ENCODE peak calls at places on chromosomes 11 and 22, in eight cellular contexts. One of them, this sample, is unnamed.

GRCh38 chr22:27876684-27877083 is 42.4 kb downstream of the PITPNB start:
- DNase-seq in transverse colon: no peak
- DNase-seq in stomach: no peak
- DNase-seq in K562: no peak
- DNase-seq in esophagus muscularis mucosa: no peak
- DNase-seq in GM12878: no peak
- DNase-seq in upper lobe of left lung: no peak
- DNase-seq in sigmoid colon: no peak
- DNase-seq in this sample: no peak

GRCh38 chr22:48098936-48099245 is 1336.4 kb downstream of the TBC1D22A start:
- DNase-seq in transverse colon: no peak
- DNase-seq in stomach: no peak
- DNase-seq in K562: no peak
- DNase-seq in esophagus muscularis mucosa: no peak
- DNase-seq in GM12878: no peak
- DNase-seq in upper lobe of left lung: no peak
- DNase-seq in sigmoid colon: peak; percentile 25
- DNase-seq in this sample: peak; percentile 43

GRCh38 chr11:57466680-57467079 is 6.4 kb downstream of the RTN4RL2 start:
- DNase-seq in transverse colon: no peak
- DNase-seq in stomach: no peak
- DNase-seq in K562: no peak
- DNase-seq in esophagus muscularis mucosa: no peak
- DNase-seq in GM12878: no peak
- DNase-seq in upper lobe of left lung: no peak
- DNase-seq in sigmoid colon: no peak
- DNase-seq in this sample: no peak

GRCh38 chr11:2315395-2316168 is 13.8 kb downstream of the TSPAN32 start:
- DNase-seq in transverse colon: no peak
- DNase-seq in stomach: peak; percentile 20
- DNase-seq in K562: no peak
- DNase-seq in esophagus muscularis mucosa: no peak
- DNase-seq in GM12878: no peak
- DNase-seq in upper lobe of left lung: peak; percentile 82
- DNase-seq in sigmoid colon: peak; percentile 68
- DNase-seq in this sample: peak; percentile 66

GRCh38 chr11:45184640-45185039 is 38.2 kb downstream of the PRDM11 start:
- DNase-seq in transverse colon: no peak
- DNase-seq in stomach: no peak
- DNase-seq in K562: no peak
- DNase-seq in esophagus muscularis mucosa: no peak
- DNase-seq in GM12878: no peak
- DNase-seq in upper lobe of left lung: no peak
- DNase-seq in sigmoid colon: no peak
- DNase-seq in this sample: no peak

GRCh38 chr11:77517226-77517625 is 43.3 kb upstream of the PAK1 start:
- DNase-seq in transverse colon: no peak
- DNase-seq in stomach: no peak
- DNase-seq in K562: no peak
- DNase-seq in esophagus muscularis mucosa: no peak
- DNase-seq in GM12878: no peak
- DNase-seq in upper lobe of left lung: no peak
- DNase-seq in sigmoid colon: no peak
- DNase-seq in this sample: no peak

GRCh38 chr22:49603016-49603415 is 224.7 kb downstream of the BRD1 start:
- DNase-seq in transverse colon: no peak
- DNase-seq in stomach: no peak
- DNase-seq in K562: no peak
- DNase-seq in esophagus muscularis mucosa: no peak
- DNase-seq in GM12878: no peak
- DNase-seq in upper lobe of left lung: no peak
- DNase-seq in sigmoid colon: no peak
- DNase-seq in this sample: no peak

GRCh38 chr11:76510060-76511047 is 65.5 kb downstream of the EMSY start:
- DNase-seq in transverse colon: no peak
- DNase-seq in stomach: no peak
- DNase-seq in K562: no peak
- DNase-seq in esophagus muscularis mucosa: no peak
- DNase-seq in GM12878: no peak
- DNase-seq in upper lobe of left lung: no peak
- DNase-seq in sigmoid colon: no peak
- DNase-seq in this sample: no peak

GRCh38 chr11:96238563-96239166 is 104.3 kb downstream of the MAML2 start:
- DNase-seq in transverse colon: no peak
- DNase-seq in stomach: no peak
- DNase-seq in K562: no peak
- DNase-seq in esophagus muscularis mucosa: no peak
- DNase-seq in GM12878: no peak
- DNase-seq in upper lobe of left lung: no peak
- DNase-seq in sigmoid colon: no peak
- DNase-seq in this sample: no peak

GRCh38 chr11:8765294-8765693 is 82.7 kb downstream of the RPL27A start:
- DNase-seq in transverse colon: no peak
- DNase-seq in stomach: no peak
- DNase-seq in K562: no peak
- DNase-seq in esophagus muscularis mucosa: no peak
- DNase-seq in GM12878: no peak
- DNase-seq in upper lobe of left lung: no peak
- DNase-seq in sigmoid colon: no peak
- DNase-seq in this sample: no peak

GRCh38 chr22:31105282-31105929 is 2.0 kb downstream of the SELENOM start:
- DNase-seq in transverse colon: no peak
- DNase-seq in stomach: no peak
- DNase-seq in K562: no peak
- DNase-seq in esophagus muscularis mucosa: no peak
- DNase-seq in GM12878: no peak
- DNase-seq in upper lobe of left lung: no peak
- DNase-seq in sigmoid colon: peak; percentile 79
- DNase-seq in this sample: no peak

GRCh38 chr11:63599211-63600122 is 14.8 kb downstream of the PLAAT3 start:
- DNase-seq in transverse colon: no peak
- DNase-seq in stomach: no peak
- DNase-seq in K562: peak; percentile 54
- DNase-seq in esophagus muscularis mucosa: peak; percentile 83
- DNase-seq in GM12878: no peak
- DNase-seq in upper lobe of left lung: no peak
- DNase-seq in sigmoid colon: no peak
- DNase-seq in this sample: peak; percentile 29

GRCh38 chr11:69464621-69464960 is 16.9 kb upstream of the LINC01488 start:
- DNase-seq in transverse colon: peak; percentile 63
- DNase-seq in stomach: no peak
- DNase-seq in K562: no peak
- DNase-seq in esophagus muscularis mucosa: no peak
- DNase-seq in GM12878: no peak
- DNase-seq in upper lobe of left lung: peak; percentile 40
- DNase-seq in sigmoid colon: no peak
- DNase-seq in this sample: no peak

GRCh38 chr22:27580311-27580897 is 221.2 kb downstream of the MN1 start:
- DNase-seq in transverse colon: no peak
- DNase-seq in stomach: no peak
- DNase-seq in K562: no peak
- DNase-seq in esophagus muscularis mucosa: no peak
- DNase-seq in GM12878: no peak
- DNase-seq in upper lobe of left lung: peak; percentile 39
- DNase-seq in sigmoid colon: no peak
- DNase-seq in this sample: no peak

GRCh38 chr11:5280582-5281102 is 10.9 kb upstream of the HBE1 start:
- DNase-seq in transverse colon: no peak
- DNase-seq in stomach: peak; percentile 45
- DNase-seq in K562: peak; percentile 91
- DNase-seq in esophagus muscularis mucosa: no peak
- DNase-seq in GM12878: peak; percentile 47
- DNase-seq in upper lobe of left lung: peak; percentile 43
- DNase-seq in sigmoid colon: no peak
- DNase-seq in this sample: no peak

GRCh38 chr22:30283342-30283741 is 6.0 kb downstream of the CASTOR1 start:
- DNase-seq in transverse colon: no peak
- DNase-seq in stomach: no peak
- DNase-seq in K562: no peak
- DNase-seq in esophagus muscularis mucosa: no peak
- DNase-seq in GM12878: no peak
- DNase-seq in upper lobe of left lung: no peak
- DNase-seq in sigmoid colon: no peak
- DNase-seq in this sample: no peak

GRCh38 chr11:115623021-115623451 is 118.8 kb upstream of the CADM1 start:
- DNase-seq in transverse colon: peak; percentile 59
- DNase-seq in stomach: peak; percentile 42
- DNase-seq in K562: no peak
- DNase-seq in esophagus muscularis mucosa: no peak
- DNase-seq in GM12878: no peak
- DNase-seq in upper lobe of left lung: peak; percentile 59
- DNase-seq in sigmoid colon: peak; percentile 89
- DNase-seq in this sample: no peak

GRCh38 chr22:34847072-34847471 is 218.9 kb upstream of the ISX start:
- DNase-seq in transverse colon: no peak
- DNase-seq in stomach: no peak
- DNase-seq in K562: no peak
- DNase-seq in esophagus muscularis mucosa: no peak
- DNase-seq in GM12878: peak; percentile 36
- DNase-seq in upper lobe of left lung: no peak
- DNase-seq in sigmoid colon: no peak
- DNase-seq in this sample: no peak

GRCh38 chr11:19244084-19244483 is 3.3 kb upstream of the E2F8 start:
- DNase-seq in transverse colon: peak; percentile 35
- DNase-seq in stomach: peak; percentile 55
- DNase-seq in K562: no peak
- DNase-seq in esophagus muscularis mucosa: no peak
- DNase-seq in GM12878: no peak
- DNase-seq in upper lobe of left lung: no peak
- DNase-seq in sigmoid colon: no peak
- DNase-seq in this sample: no peak

DNA sequence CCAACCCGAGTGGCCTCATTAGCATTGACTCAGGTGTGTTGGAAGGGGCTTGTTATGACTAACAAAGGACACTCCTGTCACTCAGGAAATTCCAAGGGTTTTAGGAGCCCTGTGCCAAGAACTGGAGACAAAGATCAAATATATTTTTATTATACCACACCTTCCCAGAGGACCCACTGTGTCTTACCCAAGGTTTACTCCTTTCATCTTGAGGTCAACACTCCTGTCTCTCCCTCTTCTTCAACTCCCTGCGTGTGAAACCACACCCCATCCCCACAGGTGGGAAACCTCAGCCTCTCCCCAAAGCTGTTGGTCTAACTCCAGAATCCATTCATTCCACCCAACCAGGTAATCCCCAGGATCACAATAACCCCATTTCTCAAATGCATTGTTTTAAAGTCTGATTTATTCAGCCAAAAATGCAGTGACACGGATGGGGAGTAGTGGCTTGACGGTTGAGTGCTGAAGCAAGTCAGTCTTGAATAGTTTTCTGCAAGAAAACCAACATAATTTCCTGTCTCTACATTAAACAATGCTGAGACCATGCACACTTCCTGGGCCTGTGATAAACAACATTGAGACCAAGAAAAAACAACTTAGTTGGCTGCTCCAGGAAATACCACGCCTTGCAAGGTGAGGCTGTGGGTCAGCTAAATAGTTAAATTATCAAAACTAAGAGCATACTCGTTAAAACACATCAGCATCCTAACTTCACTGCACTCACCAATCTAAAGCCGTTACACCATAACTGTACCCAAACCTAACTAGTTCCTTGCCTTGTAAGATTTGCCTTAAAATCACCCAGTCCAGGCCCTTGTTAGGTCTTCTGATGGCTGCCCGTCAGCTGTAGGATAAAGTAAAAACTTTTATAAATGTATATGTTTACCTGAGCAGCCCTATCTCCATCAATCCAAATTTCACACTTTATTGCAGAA is 38.5 kb upstream of the SPON1 start:
- DNase-seq in transverse colon: no peak
- DNase-seq in stomach: no peak
- DNase-seq in K562: no peak
- DNase-seq in esophagus muscularis mucosa: peak; percentile 75
- DNase-seq in GM12878: peak; percentile 2
- DNase-seq in upper lobe of left lung: no peak
- DNase-seq in sigmoid colon: no peak
- DNase-seq in this sample: no peak
- TF ChIP-seq POLR2AphosphoS5 in transverse colon: no peak
- TF ChIP-seq POLR2AphosphoS5 in stomach: no peak
- TF ChIP-seq POLR2AphosphoS5 in K562: no peak
- TF ChIP-seq POLR2AphosphoS5 in esophagus muscularis mucosa: no peak
- TF ChIP-seq POLR2AphosphoS5 in GM12878: no peak
- TF ChIP-seq POLR2AphosphoS5 in upper lobe of left lung: no peak
- TF ChIP-seq POLR2AphosphoS5 in sigmoid colon: no peak
- TF ChIP-seq POLR2AphosphoS5 in this sample: no peak

GRCh38 chr22:36860438-36860820 is 377 bp upstream of the NCF4 start:
- DNase-seq in transverse colon: no peak
- DNase-seq in stomach: no peak
- DNase-seq in K562: no peak
- DNase-seq in esophagus muscularis mucosa: no peak
- DNase-seq in GM12878: no peak
- DNase-seq in upper lobe of left lung: no peak
- DNase-seq in sigmoid colon: no peak
- DNase-seq in this sample: no peak
- H3K4me1 ChIP-seq in transverse colon: peaks cover 6% of the 10 kb centered on the region
- H3K4me1 ChIP-seq in stomach: peaks cover 28% of the 10 kb centered on the region
- H3K4me1 ChIP-seq in K562: peaks cover 19% of the 10 kb centered on the region
- H3K4me1 ChIP-seq in esophagus muscularis mucosa: peaks cover 5% of the 10 kb centered on the region
- H3K4me1 ChIP-seq in GM12878: peaks cover 68% of the 10 kb centered on the region
- H3K4me1 ChIP-seq in upper lobe of left lung: peaks cover 3% of the 10 kb centered on the region
- H3K4me1 ChIP-seq in sigmoid colon: peaks cover 6% of the 10 kb centered on the region
- H3K4me1 ChIP-seq in this sample: peaks cover 30% of the 10 kb centered on the region

DNA sequence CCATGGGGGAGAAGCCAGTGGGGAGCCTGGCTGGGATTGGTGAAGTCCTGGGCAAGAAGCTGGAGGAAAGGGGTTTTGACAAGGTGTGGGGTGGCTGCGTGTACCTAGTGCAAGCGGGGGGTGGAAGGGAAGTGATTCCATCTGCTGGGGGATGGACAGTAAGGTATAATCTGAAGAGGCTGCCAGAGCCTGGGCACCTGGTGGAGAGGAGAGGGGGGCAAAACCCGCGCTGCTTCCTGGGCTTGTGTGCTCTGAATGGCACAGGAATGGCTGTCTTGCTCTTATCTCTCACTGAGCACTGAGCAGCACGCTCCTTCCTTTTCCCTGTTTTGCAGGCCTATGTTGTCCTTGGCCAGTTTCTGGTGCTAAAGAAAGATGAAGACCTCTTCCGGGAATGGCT is 988 bp downstream of the BANF1 start:
- DNase-seq in transverse colon: no peak
- DNase-seq in stomach: no peak
- DNase-seq in K562: no peak
- DNase-seq in esophagus muscularis mucosa: no peak
- DNase-seq in GM12878: no peak
- DNase-seq in upper lobe of left lung: no peak
- DNase-seq in sigmoid colon: no peak
- DNase-seq in this sample: no peak
- TF ChIP-seq EP300 in transverse colon: no peak
- TF ChIP-seq EP300 in stomach: no peak
- TF ChIP-seq EP300 in K562: no peak
- TF ChIP-seq EP300 in esophagus muscularis mucosa: no peak
- TF ChIP-seq EP300 in GM12878: no peak
- TF ChIP-seq EP300 in upper lobe of left lung: no peak
- TF ChIP-seq EP300 in sigmoid colon: no peak
- TF ChIP-seq EP300 in this sample: no peak

DNA sequence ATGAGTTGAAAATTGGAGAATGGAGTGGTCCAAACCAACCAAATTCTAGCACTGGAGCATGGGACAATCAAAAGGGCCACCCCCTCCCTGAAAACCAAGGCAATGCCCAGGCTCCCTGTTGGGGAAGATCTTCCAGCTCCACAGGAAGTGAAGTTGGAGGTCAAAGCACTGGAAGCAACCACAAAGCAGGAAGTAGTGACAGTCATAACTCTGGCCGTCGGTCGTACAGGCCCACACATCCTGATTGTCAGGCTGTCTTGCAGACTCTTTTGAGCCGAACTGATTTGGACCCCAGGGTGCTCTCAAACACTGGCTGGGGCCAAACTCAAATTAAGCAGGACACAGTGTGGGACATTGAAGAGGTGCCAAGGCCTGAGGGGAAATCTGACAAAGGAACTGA is 80.5 kb upstream of the ADSL start:
- DNase-seq in transverse colon: no peak
- DNase-seq in stomach: no peak
- DNase-seq in K562: no peak
- DNase-seq in esophagus muscularis mucosa: no peak
- DNase-seq in GM12878: no peak
- DNase-seq in upper lobe of left lung: no peak
- DNase-seq in sigmoid colon: no peak
- DNase-seq in this sample: no peak
- TF ChIP-seq POLR2AphosphoS5 in transverse colon: no peak
- TF ChIP-seq POLR2AphosphoS5 in stomach: no peak
- TF ChIP-seq POLR2AphosphoS5 in K562: no peak
- TF ChIP-seq POLR2AphosphoS5 in esophagus muscularis mucosa: no peak
- TF ChIP-seq POLR2AphosphoS5 in GM12878: no peak
- TF ChIP-seq POLR2AphosphoS5 in upper lobe of left lung: peak; percentile 18
- TF ChIP-seq POLR2AphosphoS5 in sigmoid colon: no peak
- TF ChIP-seq POLR2AphosphoS5 in this sample: no peak